ENCODE peak calls at places on chromosomes 3 and 15, in six cellular contexts. One of them, this sample, is unnamed.

GRCh38 chr3:13495921-13496723 is 16.0 kb downstream of the HDAC11 start:
- DNase-seq in GM13977: peak
- DNase-seq in tibial artery: peak
- DNase-seq in AG08396: peak
- DNase-seq in activated CD8-positive, alpha-beta memory T cell treated with anti-CD3 and anti-CD28 coated beads for 24 hours: peak
- DNase-seq in OCI-LY7: peak
- DNase-seq in this sample: peak

GRCh38 chr3:114718071-114718896 is 424.5 kb downstream of the TIGIT start:
- DNase-seq in OCI-LY7: no peak
- DNase-seq in activated CD8-positive, alpha-beta memory T cell treated with anti-CD3 and anti-CD28 coated beads for 24 hours: no peak
- DNase-seq in GM13977: no peak
- DNase-seq in AG08396: no peak
- DNase-seq in tibial artery: no peak
- DNase-seq in this sample: no peak

GRCh38 chr3:57017481-57017880 is 43.0 kb upstream of the SPATA12 start:
- DNase-seq in OCI-LY7: peak
- DNase-seq in activated CD8-positive, alpha-beta memory T cell treated with anti-CD3 and anti-CD28 coated beads for 24 hours: no peak
- DNase-seq in AG08396: no peak
- DNase-seq in tibial artery: no peak
- DNase-seq in GM13977: no peak
- DNase-seq in this sample: no peak

GRCh38 chr3:149180057-149180573 is 41.5 kb downstream of the CP start:
- DNase-seq in AG08396: peak
- DNase-seq in activated CD8-positive, alpha-beta memory T cell treated with anti-CD3 and anti-CD28 coated beads for 24 hours: no peak
- DNase-seq in tibial artery: peak
- DNase-seq in OCI-LY7: no peak
- DNase-seq in GM13977: no peak
- DNase-seq in this sample: peak

GRCh38 chr15:57827021-57827420 is 120.5 kb downstream of the POLR2M start:
- DNase-seq in OCI-LY7: no peak
- DNase-seq in AG08396: no peak
- DNase-seq in tibial artery: no peak
- DNase-seq in GM13977: no peak
- DNase-seq in activated CD8-positive, alpha-beta memory T cell treated with anti-CD3 and anti-CD28 coated beads for 24 hours: no peak
- DNase-seq in this sample: no peak

GRCh38 chr15:84987949-84988624 is 6.4 kb downstream of the PDE8A start:
- DNase-seq in AG08396: no peak
- DNase-seq in OCI-LY7: no peak
- DNase-seq in tibial artery: no peak
- DNase-seq in activated CD8-positive, alpha-beta memory T cell treated with anti-CD3 and anti-CD28 coated beads for 24 hours: peak
- DNase-seq in GM13977: no peak
- DNase-seq in this sample: no peak

GRCh38 chr15:38130739-38131498 is 121.7 kb upstream of the SPRED1 start:
- DNase-seq in activated CD8-positive, alpha-beta memory T cell treated with anti-CD3 and anti-CD28 coated beads for 24 hours: no peak
- DNase-seq in OCI-LY7: peak
- DNase-seq in tibial artery: peak
- DNase-seq in AG08396: peak
- DNase-seq in GM13977: peak
- DNase-seq in this sample: peak

GRCh38 chr3:11155341-11156025 is 1.2 kb downstream of the HRH1 start:
- DNase-seq in AG08396: peak
- DNase-seq in tibial artery: peak
- DNase-seq in activated CD8-positive, alpha-beta memory T cell treated with anti-CD3 and anti-CD28 coated beads for 24 hours: peak
- DNase-seq in GM13977: no peak
- DNase-seq in OCI-LY7: no peak
- DNase-seq in this sample: peak

GRCh38 chr15:75112278-75112847 is 89.0 kb downstream of the PPCDC start:
- DNase-seq in GM13977: no peak
- DNase-seq in activated CD8-positive, alpha-beta memory T cell treated with anti-CD3 and anti-CD28 coated beads for 24 hours: no peak
- DNase-seq in OCI-LY7: no peak
- DNase-seq in AG08396: no peak
- DNase-seq in tibial artery: no peak
- DNase-seq in this sample: no peak

GRCh38 chr15:71471347-71471746 is 339.0 kb upstream of the NR2E3 start:
- DNase-seq in GM13977: peak
- DNase-seq in AG08396: no peak
- DNase-seq in activated CD8-positive, alpha-beta memory T cell treated with anti-CD3 and anti-CD28 coated beads for 24 hours: no peak
- DNase-seq in tibial artery: no peak
- DNase-seq in OCI-LY7: no peak
- DNase-seq in this sample: peak

GRCh38 chr3:49006591-49007067 is 562 bp upstream of the WDR6 start:
- DNase-seq in GM13977: no peak
- DNase-seq in OCI-LY7: no peak
- DNase-seq in AG08396: peak
- DNase-seq in tibial artery: peak
- DNase-seq in activated CD8-positive, alpha-beta memory T cell treated with anti-CD3 and anti-CD28 coated beads for 24 hours: no peak
- DNase-seq in this sample: peak

GRCh38 chr3:54964081-54964480 is 36.2 kb upstream of the LRTM1 start:
- DNase-seq in AG08396: no peak
- DNase-seq in activated CD8-positive, alpha-beta memory T cell treated with anti-CD3 and anti-CD28 coated beads for 24 hours: no peak
- DNase-seq in OCI-LY7: no peak
- DNase-seq in tibial artery: no peak
- DNase-seq in GM13977: no peak
- DNase-seq in this sample: peak

GRCh38 chr3:133213942-133214341 is 175.8 kb downstream of the TMEM108 start:
- DNase-seq in activated CD8-positive, alpha-beta memory T cell treated with anti-CD3 and anti-CD28 coated beads for 24 hours: no peak
- DNase-seq in GM13977: no peak
- DNase-seq in OCI-LY7: no peak
- DNase-seq in tibial artery: no peak
- DNase-seq in AG08396: no peak
- DNase-seq in this sample: no peak

GRCh38 chr3:63519426-63519825 is 133.0 kb upstream of the SNTN start:
- DNase-seq in GM13977: no peak
- DNase-seq in AG08396: no peak
- DNase-seq in activated CD8-positive, alpha-beta memory T cell treated with anti-CD3 and anti-CD28 coated beads for 24 hours: no peak
- DNase-seq in tibial artery: no peak
- DNase-seq in OCI-LY7: no peak
- DNase-seq in this sample: peak

GRCh38 chr3:81554805-81555204 is 206.6 kb downstream of the GBE1 start:
- DNase-seq in tibial artery: no peak
- DNase-seq in OCI-LY7: no peak
- DNase-seq in GM13977: no peak
- DNase-seq in activated CD8-positive, alpha-beta memory T cell treated with anti-CD3 and anti-CD28 coated beads for 24 hours: no peak
- DNase-seq in AG08396: no peak
- DNase-seq in this sample: peak

GRCh38 chr3:133296315-133296917 is 103.4 kb upstream of the BFSP2 start:
- DNase-seq in activated CD8-positive, alpha-beta memory T cell treated with anti-CD3 and anti-CD28 coated beads for 24 hours: no peak
- DNase-seq in AG08396: no peak
- DNase-seq in GM13977: no peak
- DNase-seq in OCI-LY7: no peak
- DNase-seq in tibial artery: no peak
- DNase-seq in this sample: no peak

GRCh38 chr3:42298259-42298658 is 32.3 kb upstream of the CCK start:
- DNase-seq in OCI-LY7: no peak
- DNase-seq in activated CD8-positive, alpha-beta memory T cell treated with anti-CD3 and anti-CD28 coated beads for 24 hours: no peak
- DNase-seq in tibial artery: no peak
- DNase-seq in AG08396: no peak
- DNase-seq in GM13977: no peak
- DNase-seq in this sample: no peak

GRCh38 chr3:99625237-99625622 is 13.2 kb upstream of the COL8A1 start:
- DNase-seq in GM13977: no peak
- DNase-seq in activated CD8-positive, alpha-beta memory T cell treated with anti-CD3 and anti-CD28 coated beads for 24 hours: no peak
- DNase-seq in tibial artery: no peak
- DNase-seq in AG08396: no peak
- DNase-seq in OCI-LY7: no peak
- DNase-seq in this sample: peak

GRCh38 chr3:48756640-48757039 is 39.6 kb upstream of the IP6K2 start:
- DNase-seq in GM13977: no peak
- DNase-seq in tibial artery: no peak
- DNase-seq in OCI-LY7: no peak
- DNase-seq in AG08396: no peak
- DNase-seq in activated CD8-positive, alpha-beta memory T cell treated with anti-CD3 and anti-CD28 coated beads for 24 hours: no peak
- DNase-seq in this sample: no peak

GRCh38 chr3:42265059-42265991 is 660 bp downstream of the CCK start:
- DNase-seq in tibial artery: no peak
- DNase-seq in activated CD8-positive, alpha-beta memory T cell treated with anti-CD3 and anti-CD28 coated beads for 24 hours: no peak
- DNase-seq in OCI-LY7: no peak
- DNase-seq in AG08396: no peak
- DNase-seq in GM13977: peak
- DNase-seq in this sample: no peak

GRCh38 chr3:184592411-184593200 is 31.0 kb downstream of the EPHB3 start:
- DNase-seq in tibial artery: no peak
- DNase-seq in AG08396: no peak
- DNase-seq in GM13977: no peak
- DNase-seq in OCI-LY7: no peak
- DNase-seq in activated CD8-positive, alpha-beta memory T cell treated with anti-CD3 and anti-CD28 coated beads for 24 hours: no peak
- DNase-seq in this sample: peak

GRCh38 chr3:42892169-42892568 is 13.8 kb upstream of the ZNF662 start:
- DNase-seq in GM13977: no peak
- DNase-seq in tibial artery: no peak
- DNase-seq in activated CD8-positive, alpha-beta memory T cell treated with anti-CD3 and anti-CD28 coated beads for 24 hours: no peak
- DNase-seq in AG08396: no peak
- DNase-seq in OCI-LY7: no peak
- DNase-seq in this sample: no peak

GRCh38 chr3:123467051-123467450 is 18.2 kb upstream of the ADCY5 start:
- DNase-seq in AG08396: no peak
- DNase-seq in OCI-LY7: no peak
- DNase-seq in activated CD8-positive, alpha-beta memory T cell treated with anti-CD3 and anti-CD28 coated beads for 24 hours: no peak
- DNase-seq in tibial artery: no peak
- DNase-seq in GM13977: no peak
- DNase-seq in this sample: no peak

GRCh38 chr15:98296653-98297052 is 336.1 kb downstream of the ARRDC4 start:
- DNase-seq in GM13977: no peak
- DNase-seq in tibial artery: no peak
- DNase-seq in AG08396: no peak
- DNase-seq in activated CD8-positive, alpha-beta memory T cell treated with anti-CD3 and anti-CD28 coated beads for 24 hours: no peak
- DNase-seq in OCI-LY7: no peak
- DNase-seq in this sample: no peak

GRCh38 chr3:131543714-131544113 is 40.9 kb upstream of the MRPL3 start:
- DNase-seq in AG08396: peak
- DNase-seq in GM13977: no peak
- DNase-seq in tibial artery: no peak
- DNase-seq in activated CD8-positive, alpha-beta memory T cell treated with anti-CD3 and anti-CD28 coated beads for 24 hours: no peak
- DNase-seq in OCI-LY7: no peak
- DNase-seq in this sample: peak

GRCh38 chr15:64267331-64267973 is 88.5 kb downstream of the CSNK1G1 start:
- DNase-seq in GM13977: no peak
- DNase-seq in tibial artery: no peak
- DNase-seq in AG08396: no peak
- DNase-seq in OCI-LY7: no peak
- DNase-seq in activated CD8-positive, alpha-beta memory T cell treated with anti-CD3 and anti-CD28 coated beads for 24 hours: no peak
- DNase-seq in this sample: no peak

GRCh38 chr3:184783309-184783708 is 28.7 kb upstream of the VPS8 start:
- DNase-seq in GM13977: no peak
- DNase-seq in activated CD8-positive, alpha-beta memory T cell treated with anti-CD3 and anti-CD28 coated beads for 24 hours: no peak
- DNase-seq in OCI-LY7: no peak
- DNase-seq in AG08396: no peak
- DNase-seq in tibial artery: no peak
- DNase-seq in this sample: no peak